ENCODE peak calls at places on chromosome 21, in eight cellular contexts. Z, V, C, Q, S, W, X and D are unnamed samples.

GRCh38 chr21:25934771-25935224 is 200.0 kb downstream of the GABPA start:
- DNase-seq in S (peak; percentile 78), Q (no peak), Z (peak; percentile 47), W (peak; percentile 42), X (no peak), V (peak; percentile 60), C (no peak), D (no peak)

GRCh38 chr21:38951095-38951745 is 145.5 kb downstream of the ETS2 start:
- DNase-seq in W (no peak), Z (no peak), C (no peak), V (no peak), Q (no peak), S (no peak), X (no peak), D (no peak)

GRCh38 chr21:42389449-42389835 is 6.4 kb downstream of the TMPRSS3 start:
- DNase-seq in Q (no peak), X (no peak), C (no peak), Z (peak; percentile 51), S (no peak), V (no peak), W (no peak), D (no peak)

GRCh38 chr21:33801424-33802405 is 113.9 kb downstream of the ATP5PO start:
- DNase-seq in S (no peak), C (no peak), Q (no peak), W (no peak), Z (no peak), X (peak; percentile 36), V (no peak), D (no peak)

GRCh38 chr21:43600642-43601397 is 58.5 kb downstream of the HSF2BP start:
- DNase-seq in Z (no peak), V (no peak), W (peak; percentile 85), Q (no peak), X (no peak), S (peak; percentile 88), C (no peak), D (no peak)

GRCh38 chr21:42199488-42200463 is 19.2 kb upstream of the ABCG1 start:
- DNase-seq in V (no peak), W (no peak), C (no peak), Z (peak; percentile 51), X (no peak), S (peak; percentile 80), Q (no peak), D (no peak)

GRCh38 chr21:34836103-34836932 is 167.5 kb downstream of the CLIC6 start:
- DNase-seq in Q (peak; percentile 45), X (no peak), W (peak; percentile 89), C (no peak), Z (no peak), V (no peak), S (peak; percentile 87), D (no peak)

GRCh38 chr21:35470522-35470921 is 421.4 kb upstream of the RUNX1 start:
- DNase-seq in X (no peak), Z (no peak), S (no peak), C (no peak), Q (no peak), W (no peak), V (no peak), D (no peak)

GRCh38 chr21:39094847-39095525 is 88.3 kb downstream of the PSMG1 start:
- DNase-seq in W (peak; percentile 86), Q (no peak), C (no peak), S (peak; percentile 32), Z (no peak), V (no peak), X (no peak), D (no peak)

GRCh38 chr21:26501622-26502021 is 71.5 kb downstream of the CYYR1 start:
- DNase-seq in Z (no peak), W (no peak), X (no peak), S (no peak), V (no peak), C (no peak), Q (no peak), D (no peak)

GRCh38 chr21:32687946-32688345 is 39.9 kb downstream of the SYNJ1 start:
- DNase-seq in V (no peak), W (no peak), S (no peak), Z (no peak), C (no peak), X (no peak), Q (no peak), D (no peak)

GRCh38 chr21:45418301-45419071 is 13.5 kb downstream of the COL18A1 start:
- DNase-seq in X (no peak), W (no peak), Q (no peak), S (no peak), V (peak; percentile 12), Z (no peak), C (no peak), D (no peak)

GRCh38 chr21:42621828-42622199 is 31.6 kb upstream of the PDE9A start:
- DNase-seq in C (no peak), X (no peak), W (no peak), V (no peak), Q (no peak), Z (no peak), S (no peak), D (no peak)

GRCh38 chr21:31364265-31364945 is 20.3 kb upstream of the TIAM1 start:
- DNase-seq in C (no peak), S (no peak), V (no peak), W (no peak), X (no peak), Q (peak; percentile 38), Z (no peak), D (no peak)

GRCh38 chr21:21101911-21102310 is 103.7 kb downstream of the NCAM2 start:
- DNase-seq in Z (peak; percentile 10), W (no peak), X (peak; percentile 61), Q (no peak), V (no peak), C (no peak), S (no peak), D (no peak)

GRCh38 chr21:39346671-39347327 is 2.1 kb downstream of the HMGN1 start:
- DNase-seq in C (no peak), Z (no peak), X (no peak), W (no peak), V (no peak), S (no peak), Q (no peak), D (no peak)

GRCh38 chr21:37564924-37565529 is 198.5 kb downstream of the DYRK1A start:
- DNase-seq in Q (no peak), X (no peak), Z (no peak), W (no peak), V (no peak), C (no peak), S (no peak), D (no peak)

GRCh38 chr21:17769049-17769845 is 49.9 kb downstream of the C21orf91 start:
- DNase-seq in S (no peak), X (no peak), Z (no peak), Q (no peak), C (no peak), V (no peak), W (no peak), D (no peak)

GRCh38 chr21:40049031-40049958 is 182.1 kb downstream of the PCP4 start:
- DNase-seq in Q (no peak), S (no peak), Z (no peak), V (no peak), C (no peak), W (no peak), X (peak; percentile 19), D (no peak)